ENCODE peak calls at places on chromosomes 11 and 22, in nine cellular contexts. G is T1000; B is CD8-positive, alpha-beta memory T cell; D is stimulated activated CD8-positive, alpha-beta memory T cell treated with anti-CD3 and anti-CD28 coated beads, Interleukin-7, amount 100 ng/mL, for 48 hours; U is fibroblast of lung; O is ureter; Y is naive thymus-derived CD8-positive, alpha-beta T cell; Z is tibial artery; H is dermis blood vessel endothelial cell. F is an unnamed sample.
A peak's percentile ranks its signal among the peaks of the same experiment; 100 is the strongest.

GRCh38 chr11:91932151-91932821 is 292.3 kb upstream of the FAT3 start:
- DNase-seq in O (no peak), Y (no peak), H (no peak), Z (no peak), B (no peak), U (peak; percentile 70), G (no peak), D (no peak), F (no peak)

GRCh38 chr11:39541945-39542351 is 1917.5 kb downstream of the LRRC4C start:
- DNase-seq in H (no peak), Z (no peak), D (no peak), U (no peak), G (peak; percentile 13), O (peak; percentile 43), Y (no peak), B (no peak), F (no peak)

GRCh38 chr11:2768471-2769408 is 68.9 kb upstream of the KCNQ1OT1 start:
- DNase-seq in Z (no peak), O (no peak), Y (no peak), G (peak; percentile 64), U (peak; percentile 76), B (no peak), D (peak; percentile 44), H (no peak), F (no peak)

GRCh38 chr11:35902961-35903360 is 40.9 kb upstream of the LDLRAD3 start:
- DNase-seq in O (no peak), D (no peak), B (no peak), H (no peak), U (no peak), Y (no peak), G (no peak), Z (no peak), F (no peak)

GRCh38 chr11:112822478-112823274 is 138.5 kb upstream of the NCAM1 start:
- DNase-seq in G (no peak), D (no peak), U (no peak), H (no peak), B (no peak), Y (no peak), O (no peak), Z (no peak), F (no peak)

GRCh38 chr22:20131856-20132685 is 467 bp downstream of the ZDHHC8 start:
- DNase-seq in O (no peak), U (no peak), H (peak; percentile 30), Y (peak; percentile 16), B (no peak), Z (no peak), G (no peak), D (no peak), F (no peak)

GRCh38 chr11:73262851-73263495 is 9.2 kb upstream of the P2RY6 start:
- DNase-seq in O (peak; percentile 18), Z (no peak), G (no peak), Y (no peak), H (no peak), B (no peak), D (no peak), U (peak; percentile 17), F (no peak)

GRCh38 chr11:46643986-46644385 is 26.6 kb downstream of the ATG13 start:
- DNase-seq in D (no peak), U (no peak), G (no peak), H (no peak), B (no peak), O (no peak), Y (no peak), Z (no peak), F (no peak)

GRCh38 chr11:89443366-89444303 is 47.5 kb downstream of the NOX4 start:
- DNase-seq in D (no peak), B (no peak), Z (no peak), U (no peak), H (no peak), Y (no peak), G (no peak), O (no peak), F (no peak)

GRCh38 chr22:35575116-35575748 is 34.6 kb downstream of the RASD2 start:
- DNase-seq in G (no peak), U (no peak), D (no peak), B (no peak), Y (peak; percentile 7), Z (no peak), O (no peak), H (no peak), F (no peak)

GRCh38 chr22:40890881-40891280 is 29.0 kb upstream of the DNAJB7 start:
- DNase-seq in O (no peak), G (no peak), Z (no peak), D (no peak), B (no peak), U (peak; percentile 14), Y (no peak), H (no peak), F (no peak)

GRCh38 chr11:122354029-122354697 is 238.1 kb upstream of the BLID start:
- DNase-seq in Y (no peak), U (no peak), B (no peak), G (no peak), D (no peak), H (no peak), Z (no peak), O (no peak), F (no peak)

GRCh38 chr22:47316020-47316419 is 553.6 kb downstream of the TBC1D22A start:
- DNase-seq in G (no peak), H (no peak), U (no peak), Y (no peak), O (no peak), Z (no peak), B (no peak), D (no peak), F (no peak)

GRCh38 chr11:131510662-131511061 is 140.2 kb downstream of the NTM start:
- DNase-seq in G (no peak), U (no peak), Z (no peak), O (no peak), B (no peak), D (no peak), H (no peak), Y (no peak), F (no peak)

GRCh38 chr11:26830757-26831156 is 108.9 kb upstream of the SLC5A12 start:
- DNase-seq in O (no peak), U (no peak), Y (no peak), D (no peak), Z (no peak), G (no peak), H (no peak), B (no peak), F (no peak)

GRCh38 chr11:58685973-58686720 is 45.6 kb downstream of the GLYAT start:
- DNase-seq in Z (no peak), B (no peak), H (no peak), G (no peak), Y (peak; percentile 12), U (no peak), O (no peak), D (no peak), F (no peak)

GRCh38 chr11:9617960-9618359 is 44.5 kb downstream of the WEE1 start:
- DNase-seq in Z (no peak), O (no peak), H (no peak), B (no peak), U (peak; percentile 53), G (no peak), Y (no peak), D (no peak), F (no peak)

GRCh38 chr11:107203656-107204055 is 185.4 kb upstream of the GUCY1A2 start:
- DNase-seq in H (no peak), G (no peak), U (no peak), O (no peak), Y (no peak), Z (no peak), D (no peak), B (no peak), F (no peak)

GRCh38 chr11:130115218-130115617 is 44.4 kb upstream of the ST14 start:
- DNase-seq in G (no peak), D (no peak), B (no peak), Z (no peak), U (peak; percentile 35), Y (no peak), H (peak; percentile 60), O (no peak), F (no peak)

GRCh38 chr11:132770802-132771545 is 761.3 kb downstream of the OPCML start:
- DNase-seq in O (no peak), H (no peak), U (peak; percentile 5), B (no peak), Z (no peak), Y (no peak), D (no peak), G (no peak), F (no peak)

GRCh38 chr22:28810839-28811491 is 10.6 kb upstream of the XBP1 start:
- DNase-seq in U (no peak), Y (peak; percentile 67), B (peak; percentile 62), Z (no peak), O (no peak), G (no peak), H (peak; percentile 87), D (no peak), F (no peak)

GRCh38 chr22:20001082-20001638 is 15.5 kb downstream of the ARVCF start:
- DNase-seq in Y (no peak), D (no peak), B (peak; percentile 27), H (peak; percentile 98), Z (no peak), G (no peak), U (no peak), O (no peak), F (no peak)